ENCODE peak calls at places on chromosomes 13 and 19, in ten cellular contexts. K is psoas muscle, D is neuronal stem cell, Y is left lung, U is adipocyte, J is IMR-90, V is left ventricle myocardium inferior, B is dorsolateral prefrontal cortex, A is colonic mucosa, I is aorta. M is an unnamed sample.

GRCh38 chr19:28980236-28980868 is 232.6 kb downstream of the UQCRFS1 start:
- DNase-seq in Y (no peak), V (no peak), K (no peak), I (no peak), D (no peak), A (no peak), U (peak), J (peak), B (no peak), M (no peak)

GRCh38 chr19:7636691-7637373 is at the start of gene STXBP2:
- DNase-seq in D (peak), J (no peak), B (no peak), K (peak), Y (peak), V (peak), A (peak), U (no peak), I (peak), M (no peak)

GRCh38 chr13:75279834-75280369 is 202.1 kb downstream of the TBC1D4 start:
- DNase-seq in I (no peak), V (no peak), B (no peak), U (no peak), D (no peak), A (peak), J (no peak), Y (no peak), K (no peak), M (no peak)

GRCh38 chr13:101915755-101916107 is 463.3 kb downstream of the ITGBL1 start:
- DNase-seq in U (no peak), V (no peak), A (no peak), D (no peak), J (no peak), I (no peak), B (no peak), K (no peak), Y (no peak), M (no peak)

GRCh38 chr19:14090509-14091085 is at the start of gene SAMD1:
- DNase-seq in D (peak), K (peak), U (peak), I (peak), Y (peak), B (peak), A (peak), V (peak), J (peak), M (no peak)

GRCh38 chr13:30165071-30165470 is 142.3 kb downstream of the KATNAL1 start:
- DNase-seq in A (no peak), I (no peak), B (no peak), V (no peak), K (no peak), D (no peak), J (no peak), Y (no peak), U (no peak), M (no peak)

GRCh38 chr19:53328967-53329366 is 4.6 kb upstream of the ZNF845 start:
- DNase-seq in V (peak), U (peak), A (no peak), D (no peak), J (peak), B (no peak), Y (no peak), I (peak), K (peak), M (no peak)

GRCh38 chr19:14325134-14325533 is 56.1 kb upstream of the ADGRE5 start:
- DNase-seq in J (no peak), I (no peak), V (no peak), D (no peak), Y (no peak), B (no peak), U (no peak), A (no peak), K (no peak), M (no peak)

GRCh38 chr13:29204651-29205050 is 384.5 kb downstream of the MTUS2 start:
- DNase-seq in J (no peak), V (no peak), I (no peak), B (no peak), Y (no peak), K (no peak), A (no peak), D (no peak), U (no peak), M (no peak)

GRCh38 chr13:58994778-58995177 is 1169.0 kb downstream of the DIAPH3 start:
- DNase-seq in B (no peak), J (no peak), I (no peak), V (no peak), K (no peak), A (no peak), Y (no peak), U (no peak), D (no peak), M (no peak)

GRCh38 chr13:83716121-83716520 is 166.2 kb downstream of the SLITRK1 start:
- DNase-seq in K (no peak), I (no peak), Y (no peak), A (no peak), B (no peak), U (no peak), J (no peak), V (no peak), D (no peak), M (no peak)

GRCh38 chr19:47430041-47430802 is 10.9 kb upstream of the MEIS3 start:
- DNase-seq in K (no peak), D (no peak), A (peak), V (no peak), Y (peak), I (peak), B (no peak), U (peak), J (peak), M (no peak)

GRCh38 chr19:8517551-8518442 is 3.8 kb upstream of the ZNF414 start:
- DNase-seq in Y (no peak), D (no peak), V (no peak), K (no peak), U (peak), B (no peak), A (no peak), J (no peak), I (no peak), M (no peak)

GRCh38 chr19:10625003-10625761 is at the start of gene SLC44A2:
- DNase-seq in U (peak), V (peak), Y (peak), B (peak), K (peak), D (peak), J (peak), A (peak), I (peak), M (no peak)

GRCh38 chr13:35472308-35473008 is 4.0 kb downstream of the MAB21L1 start:
- DNase-seq in A (no peak), D (no peak), J (no peak), B (no peak), U (peak), I (no peak), K (no peak), V (no peak), Y (no peak), M (no peak)

GRCh38 chr13:67229438-67230242 is 496 bp downstream of the PCDH9 start:
- DNase-seq in J (peak), U (no peak), I (no peak), B (no peak), D (peak), A (no peak), Y (no peak), V (no peak), K (no peak), M (no peak)

GRCh38 chr19:5109560-5109959 is 140.6 kb downstream of the KDM4B start:
- DNase-seq in A (no peak), D (no peak), B (no peak), U (no peak), V (no peak), I (no peak), J (no peak), Y (no peak), K (no peak), M (no peak)

GRCh38 chr13:75889427-75889826 is 253.3 kb downstream of the LMO7 start:
- DNase-seq in K (no peak), J (no peak), I (no peak), U (no peak), V (no peak), A (no peak), Y (no peak), B (no peak), D (no peak), M (no peak)

GRCh38 chr19:5952193-5953033 is 25.5 kb downstream of the RANBP3 start:
- DNase-seq in V (no peak), B (no peak), A (no peak), U (no peak), Y (no peak), D (no peak), J (no peak), K (no peak), I (no peak), M (no peak)

GRCh38 chr19:48287748-48288147 is 17.9 kb downstream of the ZNF114 start:
- DNase-seq in Y (no peak), B (no peak), A (no peak), I (no peak), J (no peak), K (no peak), V (no peak), U (no peak), D (no peak), M (no peak)

GRCh38 chr13:109767023-109767422 is 19.4 kb downstream of the IRS2 start:
- DNase-seq in J (no peak), K (no peak), D (no peak), Y (no peak), V (no peak), I (no peak), B (no peak), U (no peak), A (no peak), M (no peak)

GRCh38 chr19:55088543-55089265 is 13.0 kb downstream of the EPS8L1 start:
- DNase-seq in K (peak), J (peak), Y (no peak), B (peak), I (no peak), U (peak), V (peak), A (peak), D (peak), M (no peak)

GRCh38 chr19:34328982-34329381 is 36.0 kb upstream of the GPI start:
- DNase-seq in B (no peak), I (no peak), V (no peak), K (no peak), U (no peak), A (no peak), J (no peak), D (no peak), Y (no peak), M (no peak)

GRCh38 chr13:26051231-26052135 is at the start of gene SHISA2:
- DNase-seq in K (peak), U (peak), Y (peak), A (peak), V (peak), J (peak), B (peak), I (peak), D (peak), M (no peak)

GRCh38 chr19:11596156-11596555 is 1.1 kb upstream of the ZNF627 start:
- DNase-seq in J (no peak), B (no peak), I (no peak), V (no peak), D (no peak), Y (no peak), U (no peak), A (no peak), K (no peak), M (no peak)

GRCh38 chr19:16303755-16304154 is 20.9 kb upstream of the KLF2 start:
- DNase-seq in U (no peak), J (no peak), V (no peak), Y (no peak), I (peak), B (no peak), K (no peak), D (no peak), A (no peak), M (no peak)

GRCh38 chr19:29404015-29404414 is 121.8 kb upstream of the VSTM2B start:
- DNase-seq in K (no peak), J (no peak), A (no peak), V (no peak), B (no peak), Y (no peak), I (no peak), D (no peak), U (no peak), M (no peak)

GRCh38 chr19:32866061-32866460 is 3.5 kb downstream of the SLC7A9 start:
- DNase-seq in I (no peak), V (no peak), A (no peak), J (no peak), K (no peak), Y (no peak), U (no peak), B (no peak), D (no peak), M (no peak)

GRCh38 chr19:33298146-33298911 is 4.0 kb downstream of the CEBPA start:
- DNase-seq in A (no peak), J (no peak), D (no peak), V (no peak), I (no peak), U (no peak), K (no peak), Y (no peak), B (peak), M (no peak)

GRCh38 chr13:30520571-30520970 is 54.8 kb upstream of the HMGB1 start:
- DNase-seq in B (no peak), D (no peak), U (peak), Y (no peak), V (no peak), A (no peak), I (no peak), J (peak), K (no peak), M (no peak)

GRCh38 chr13:50179977-50180376 is 164.7 kb downstream of the KCNRG start:
- DNase-seq in B (no peak), V (no peak), Y (no peak), I (no peak), K (no peak), D (no peak), U (no peak), J (no peak), A (no peak), M (no peak)

GRCh38 chr19:48444129-48444932 is 1.5 kb upstream of the GRWD1 start:
- DNase-seq in U (peak), Y (no peak), I (no peak), V (no peak), J (no peak), B (no peak), A (no peak), K (no peak), D (no peak), M (no peak)

GRCh38 chr19:28652790-28653189 is 560.2 kb downstream of the UQCRFS1 start:
- DNase-seq in V (no peak), J (no peak), U (no peak), A (no peak), D (no peak), Y (no peak), I (no peak), B (no peak), K (no peak), M (no peak)

GRCh38 chr13:30809787-30810186 is 74.4 kb downstream of the ALOX5AP start:
- DNase-seq in U (no peak), V (no peak), K (no peak), D (no peak), J (no peak), Y (no peak), B (no peak), A (no peak), I (no peak), M (no peak)

GRCh38 chr19:32646556-32646955 is 28.4 kb downstream of the ANKRD27 start:
- DNase-seq in I (no peak), D (no peak), U (no peak), V (no peak), A (no peak), B (no peak), Y (no peak), J (no peak), K (no peak), M (no peak)

GRCh38 chr19:48069435-48069834 is 25.6 kb upstream of the CABP5 start:
- DNase-seq in I (no peak), J (no peak), Y (no peak), K (no peak), B (no peak), V (no peak), U (no peak), A (no peak), D (no peak), M (no peak)

GRCh38 chr13:74145249-74145970 is 11.2 kb upstream of the KLF12 start:
- DNase-seq in Y (no peak), A (no peak), K (no peak), D (no peak), V (no peak), J (peak), U (peak), B (no peak), I (no peak), M (no peak)

GRCh38 chr13:26656919-26657318 is 99.4 kb downstream of the WASF3 start:
- DNase-seq in D (peak), J (peak), K (no peak), U (peak), V (no peak), Y (no peak), I (no peak), B (no peak), A (no peak), M (no peak)

GRCh38 chr19:33685541-33685940 is 63.8 kb downstream of the CHST8 start:
- DNase-seq in U (no peak), J (no peak), A (no peak), V (no peak), Y (peak), I (no peak), D (no peak), B (no peak), K (no peak), M (no peak)

GRCh38 chr19:49884109-49884508 is 6.6 kb downstream of the TBC1D17 start:
- DNase-seq in Y (no peak), D (no peak), B (no peak), A (no peak), K (no peak), J (no peak), I (no peak), V (no peak), U (no peak), M (no peak)

DNA sequence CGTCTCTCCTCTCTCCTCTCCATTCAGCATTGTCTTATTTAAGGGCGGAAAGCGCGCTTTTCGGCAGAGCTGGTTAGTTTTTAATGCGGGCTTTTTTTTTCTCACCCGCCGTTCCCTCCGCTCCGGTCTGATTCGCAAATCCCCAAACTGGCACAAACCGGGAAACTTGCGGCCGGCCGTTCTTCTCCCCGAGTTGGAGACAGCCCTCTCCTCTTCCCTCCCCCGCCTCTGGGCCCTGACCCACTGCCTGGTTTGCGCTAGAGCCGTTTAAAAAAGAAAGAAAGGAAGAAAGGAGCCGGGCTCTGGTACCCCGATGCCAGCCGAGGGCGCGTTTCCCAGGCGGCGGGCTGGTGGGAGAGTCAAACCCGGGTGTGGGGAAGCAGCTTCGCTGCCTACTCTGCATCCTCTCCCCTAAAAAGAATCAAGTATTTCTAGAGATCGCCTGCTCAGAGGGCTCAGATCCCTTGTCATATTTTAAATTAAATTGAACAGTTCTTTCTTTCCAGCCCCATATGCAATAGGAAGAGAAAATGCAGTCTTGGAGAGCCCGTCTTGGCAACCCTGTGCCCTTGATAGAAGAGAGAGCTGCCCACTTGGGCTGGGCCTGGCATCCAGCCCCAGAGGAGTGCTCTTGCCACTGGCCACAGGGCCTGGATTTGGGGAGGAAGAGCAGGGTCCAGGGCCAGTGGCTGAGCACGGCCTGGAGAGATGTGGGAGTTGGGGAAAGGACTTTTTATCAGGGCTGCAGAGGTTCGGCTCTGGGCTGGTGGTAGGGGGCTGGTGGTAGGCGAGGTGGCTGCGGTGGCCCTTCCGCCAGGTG is 19.0 kb downstream of the NFIX start:
- DNase-seq in J (no peak), I (no peak), Y (no peak), A (no peak), B (no peak), K (no peak), D (no peak), U (no peak), V (no peak), M (no peak)
- H3K4me3 ChIP-seq in J (no peak), I (peak), Y (peak), A (no peak), B (peak), K (peak), D (no peak), U (peak), V (peak), M (no peak)

GRCh38 chr13:32761472-32761871 is 175.2 kb downstream of the PDS5B start:
- DNase-seq in B (no peak), J (no peak), K (no peak), U (no peak), D (no peak), Y (no peak), V (no peak), I (no peak), A (no peak), M (no peak)
- H3K4me3 ChIP-seq in B (no peak), J (no peak), K (no peak), U (no peak), D (no peak), Y (no peak), V (no peak), I (no peak), A (no peak), M (no peak)

GRCh38 chr19:19170053-19170945 is at the start of gene MEF2B:
- DNase-seq in A (peak), V (peak), I (peak), Y (peak), U (peak), J (peak), D (peak), B (no peak), K (peak), M (peak)
- H3K4me3 ChIP-seq in A (peak), V (peak), I (no peak), Y (peak), U (peak), J (no peak), D (peak), B (peak), K (peak), M (no peak)

GRCh38 chr19:39412867-39413268 is 399 bp downstream of the PLEKHG2 start:
- DNase-seq in Y (no peak), U (no peak), K (no peak), J (no peak), I (no peak), V (no peak), B (no peak), D (no peak), A (no peak), M (no peak)
- H3K4me3 ChIP-seq in Y (peak), U (peak), K (peak), J (peak), I (peak), V (peak), B (peak), D (peak), A (peak), M (peak)

GRCh38 chr19:591099-591958 is 1.6 kb downstream of the HCN2 start:
- DNase-seq in D (peak), K (no peak), Y (no peak), J (no peak), V (no peak), A (no peak), I (no peak), B (no peak), U (peak), M (no peak)
- H3K4me3 ChIP-seq in D (peak), K (no peak), Y (no peak), J (no peak), V (peak), A (no peak), I (no peak), B (peak), U (no peak), M (no peak)

GRCh38 chr13:41900918-41901317 is 60.0 kb downstream of the VWA8 start:
- DNase-seq in I (no peak), U (no peak), V (no peak), Y (no peak), B (no peak), K (no peak), D (no peak), A (no peak), J (peak), M (no peak)

DNA sequence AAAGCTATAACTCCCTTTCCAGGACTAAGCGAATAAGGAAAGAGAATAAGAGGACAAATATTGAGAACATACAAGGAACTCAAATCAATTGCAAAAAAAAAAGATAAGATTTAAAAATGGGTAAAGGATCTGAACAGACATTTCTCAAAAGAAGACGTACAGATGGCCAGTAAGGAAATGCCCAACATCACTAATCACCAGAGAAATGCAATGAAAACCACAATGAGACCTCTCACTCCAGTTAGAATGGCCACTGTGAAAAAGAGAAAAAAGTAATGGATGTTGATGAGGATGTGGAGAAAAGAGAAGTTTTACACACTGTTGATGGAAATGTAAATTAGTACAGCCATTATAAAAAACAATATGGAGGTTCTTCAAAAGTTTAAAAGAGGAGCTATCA is 63.8 kb downstream of the VWA8 start:
- DNase-seq in I (no peak), V (no peak), A (no peak), Y (no peak), K (no peak), U (no peak), B (no peak), J (peak), D (no peak), M (no peak)
- H3K4me3 ChIP-seq in I (no peak), V (no peak), A (no peak), Y (no peak), K (no peak), U (no peak), B (no peak), J (no peak), D (no peak), M (no peak)

M was measured in kidney epithelial cell.